ENCODE peak calls at places on chromosomes 11 and 22, in nine cellular contexts. One of them, this sample, is unnamed.
A peak's percentile ranks its signal among the peaks of the same experiment; 100 is the strongest.

GRCh38 chr11:1640076-1640946 is 10.7 kb downstream of the KRTAP5-5 start:
- DNase-seq in activated T-helper 1 cell treated with Interleukin-2 at 50 U/mL for 16 hours: no peak
- DNase-seq in stimulated activated naive CD4-positive, alpha-beta T cell: peak; percentile 19
- DNase-seq in hypothalamus: no peak
- DNase-seq in GM12891: peak; percentile 67
- DNase-seq in CD8-positive, alpha-beta memory T cell: no peak
- DNase-seq in KBM-7: peak; percentile 24
- DNase-seq in effector memory CD8-positive, alpha-beta T cell: peak; percentile 25
- DNase-seq in fibroblast of lung: no peak
- DNase-seq in this sample: no peak

GRCh38 chr11:9313648-9314290 is 624 bp downstream of the TMEM41B start:
- DNase-seq in activated T-helper 1 cell treated with Interleukin-2 at 50 U/mL for 16 hours: peak; percentile 17
- DNase-seq in stimulated activated naive CD4-positive, alpha-beta T cell: no peak
- DNase-seq in hypothalamus: peak; percentile 34
- DNase-seq in GM12891: no peak
- DNase-seq in CD8-positive, alpha-beta memory T cell: no peak
- DNase-seq in KBM-7: no peak
- DNase-seq in effector memory CD8-positive, alpha-beta T cell: no peak
- DNase-seq in fibroblast of lung: peak; percentile 27
- DNase-seq in this sample: no peak

GRCh38 chr11:79762271-79762935 is 321.6 kb upstream of the TENM4 start:
- DNase-seq in activated T-helper 1 cell treated with Interleukin-2 at 50 U/mL for 16 hours: no peak
- DNase-seq in stimulated activated naive CD4-positive, alpha-beta T cell: no peak
- DNase-seq in hypothalamus: no peak
- DNase-seq in GM12891: no peak
- DNase-seq in CD8-positive, alpha-beta memory T cell: no peak
- DNase-seq in KBM-7: peak; percentile 9
- DNase-seq in effector memory CD8-positive, alpha-beta T cell: no peak
- DNase-seq in fibroblast of lung: no peak
- DNase-seq in this sample: no peak

GRCh38 chr22:33023119-33023827 is 34.9 kb downstream of the SYN3 start:
- DNase-seq in activated T-helper 1 cell treated with Interleukin-2 at 50 U/mL for 16 hours: no peak
- DNase-seq in stimulated activated naive CD4-positive, alpha-beta T cell: no peak
- DNase-seq in hypothalamus: no peak
- DNase-seq in GM12891: no peak
- DNase-seq in CD8-positive, alpha-beta memory T cell: no peak
- DNase-seq in KBM-7: no peak
- DNase-seq in effector memory CD8-positive, alpha-beta T cell: no peak
- DNase-seq in fibroblast of lung: no peak
- DNase-seq in this sample: no peak

GRCh38 chr11:69157156-69157821 is 1.6 kb downstream of the SMIM38 start:
- DNase-seq in activated T-helper 1 cell treated with Interleukin-2 at 50 U/mL for 16 hours: no peak
- DNase-seq in stimulated activated naive CD4-positive, alpha-beta T cell: no peak
- DNase-seq in hypothalamus: peak; percentile 42
- DNase-seq in GM12891: no peak
- DNase-seq in CD8-positive, alpha-beta memory T cell: peak; percentile 9
- DNase-seq in KBM-7: no peak
- DNase-seq in effector memory CD8-positive, alpha-beta T cell: no peak
- DNase-seq in fibroblast of lung: peak; percentile 84
- DNase-seq in this sample: no peak

GRCh38 chr11:70625051-70625450 is 226.7 kb downstream of the CTTN start:
- DNase-seq in activated T-helper 1 cell treated with Interleukin-2 at 50 U/mL for 16 hours: no peak
- DNase-seq in stimulated activated naive CD4-positive, alpha-beta T cell: no peak
- DNase-seq in hypothalamus: no peak
- DNase-seq in GM12891: no peak
- DNase-seq in CD8-positive, alpha-beta memory T cell: no peak
- DNase-seq in KBM-7: no peak
- DNase-seq in effector memory CD8-positive, alpha-beta T cell: no peak
- DNase-seq in fibroblast of lung: no peak
- DNase-seq in this sample: no peak

GRCh38 chr22:32355760-32356159 is 1.9 kb upstream of the RFPL3 start:
- DNase-seq in activated T-helper 1 cell treated with Interleukin-2 at 50 U/mL for 16 hours: no peak
- DNase-seq in stimulated activated naive CD4-positive, alpha-beta T cell: no peak
- DNase-seq in hypothalamus: no peak
- DNase-seq in GM12891: no peak
- DNase-seq in CD8-positive, alpha-beta memory T cell: no peak
- DNase-seq in KBM-7: no peak
- DNase-seq in effector memory CD8-positive, alpha-beta T cell: no peak
- DNase-seq in fibroblast of lung: no peak
- DNase-seq in this sample: no peak

GRCh38 chr11:24422371-24422770 is 74.5 kb upstream of the LUZP2 start:
- DNase-seq in activated T-helper 1 cell treated with Interleukin-2 at 50 U/mL for 16 hours: no peak
- DNase-seq in stimulated activated naive CD4-positive, alpha-beta T cell: no peak
- DNase-seq in hypothalamus: no peak
- DNase-seq in GM12891: no peak
- DNase-seq in CD8-positive, alpha-beta memory T cell: no peak
- DNase-seq in KBM-7: no peak
- DNase-seq in effector memory CD8-positive, alpha-beta T cell: no peak
- DNase-seq in fibroblast of lung: peak; percentile 74
- DNase-seq in this sample: no peak

GRCh38 chr11:65884716-65885092 is 3.6 kb downstream of the FIBP start:
- DNase-seq in activated T-helper 1 cell treated with Interleukin-2 at 50 U/mL for 16 hours: peak; percentile 72
- DNase-seq in stimulated activated naive CD4-positive, alpha-beta T cell: peak; percentile 76
- DNase-seq in hypothalamus: peak; percentile 39
- DNase-seq in GM12891: peak; percentile 87
- DNase-seq in CD8-positive, alpha-beta memory T cell: peak; percentile 86
- DNase-seq in KBM-7: peak; percentile 80
- DNase-seq in effector memory CD8-positive, alpha-beta T cell: peak; percentile 80
- DNase-seq in fibroblast of lung: peak; percentile 61
- DNase-seq in this sample: peak; percentile 83

GRCh38 chr11:48006301-48006992 is 26.1 kb downstream of the PTPRJ start:
- DNase-seq in activated T-helper 1 cell treated with Interleukin-2 at 50 U/mL for 16 hours: no peak
- DNase-seq in stimulated activated naive CD4-positive, alpha-beta T cell: peak; percentile 5
- DNase-seq in hypothalamus: no peak
- DNase-seq in GM12891: no peak
- DNase-seq in CD8-positive, alpha-beta memory T cell: no peak
- DNase-seq in KBM-7: no peak
- DNase-seq in effector memory CD8-positive, alpha-beta T cell: no peak
- DNase-seq in fibroblast of lung: peak; percentile 82
- DNase-seq in this sample: no peak

GRCh38 chr11:10310301-10310841 is 5.5 kb downstream of the ADM start:
- DNase-seq in activated T-helper 1 cell treated with Interleukin-2 at 50 U/mL for 16 hours: no peak
- DNase-seq in stimulated activated naive CD4-positive, alpha-beta T cell: no peak
- DNase-seq in hypothalamus: no peak
- DNase-seq in GM12891: no peak
- DNase-seq in CD8-positive, alpha-beta memory T cell: no peak
- DNase-seq in KBM-7: no peak
- DNase-seq in effector memory CD8-positive, alpha-beta T cell: no peak
- DNase-seq in fibroblast of lung: peak; percentile 29
- DNase-seq in this sample: no peak

GRCh38 chr22:27554841-27555456 is 246.6 kb downstream of the MN1 start:
- DNase-seq in activated T-helper 1 cell treated with Interleukin-2 at 50 U/mL for 16 hours: no peak
- DNase-seq in stimulated activated naive CD4-positive, alpha-beta T cell: no peak
- DNase-seq in hypothalamus: no peak
- DNase-seq in GM12891: no peak
- DNase-seq in CD8-positive, alpha-beta memory T cell: no peak
- DNase-seq in KBM-7: no peak
- DNase-seq in effector memory CD8-positive, alpha-beta T cell: no peak
- DNase-seq in fibroblast of lung: peak; percentile 42
- DNase-seq in this sample: no peak

GRCh38 chr11:19763315-19763714 is 50.7 kb downstream of the NAV2 start:
- DNase-seq in activated T-helper 1 cell treated with Interleukin-2 at 50 U/mL for 16 hours: no peak
- DNase-seq in stimulated activated naive CD4-positive, alpha-beta T cell: no peak
- DNase-seq in hypothalamus: no peak
- DNase-seq in GM12891: no peak
- DNase-seq in CD8-positive, alpha-beta memory T cell: no peak
- DNase-seq in KBM-7: no peak
- DNase-seq in effector memory CD8-positive, alpha-beta T cell: no peak
- DNase-seq in fibroblast of lung: no peak
- DNase-seq in this sample: no peak

GRCh38 chr11:117826832-117827231 is 2.3 kb upstream of the FXYD2 start:
- DNase-seq in activated T-helper 1 cell treated with Interleukin-2 at 50 U/mL for 16 hours: no peak
- DNase-seq in stimulated activated naive CD4-positive, alpha-beta T cell: no peak
- DNase-seq in hypothalamus: no peak
- DNase-seq in GM12891: no peak
- DNase-seq in CD8-positive, alpha-beta memory T cell: no peak
- DNase-seq in KBM-7: no peak
- DNase-seq in effector memory CD8-positive, alpha-beta T cell: no peak
- DNase-seq in fibroblast of lung: no peak
- DNase-seq in this sample: no peak

GRCh38 chr22:25726241-25726640 is 15.7 kb upstream of the MYO18B start:
- DNase-seq in activated T-helper 1 cell treated with Interleukin-2 at 50 U/mL for 16 hours: no peak
- DNase-seq in stimulated activated naive CD4-positive, alpha-beta T cell: no peak
- DNase-seq in hypothalamus: no peak
- DNase-seq in GM12891: no peak
- DNase-seq in CD8-positive, alpha-beta memory T cell: no peak
- DNase-seq in KBM-7: no peak
- DNase-seq in effector memory CD8-positive, alpha-beta T cell: no peak
- DNase-seq in fibroblast of lung: peak; percentile 14
- DNase-seq in this sample: no peak

This sample was measured in immature natural killer cell.